ENCODE peak calls at places on chromosomes 11 and 22, in six cellular contexts. X is K562, R is SK-N-SH, B is HepG2, G is H1, A is GM12878. S is an unnamed sample.

GRCh38 chr11:30196400-30197206 is 34.2 kb upstream of the FSHB start:
- DNase-seq in X (peak), R (peak), B (peak), G (peak), A (no peak), S (peak)

GRCh38 chr11:128824199-128825049 is 42.7 kb downstream of the KCNJ1 start:
- DNase-seq in X (no peak), R (no peak), B (no peak), G (peak), A (no peak), S (no peak)

GRCh38 chr11:34512810-34513673 is 552 bp downstream of the ELF5 start:
- DNase-seq in X (peak), R (peak), B (peak), G (peak), A (peak), S (peak)

GRCh38 chr11:108561535-108561991 is 32.0 kb downstream of the EXPH5 start:
- DNase-seq in X (no peak), R (no peak), B (no peak), G (peak), A (no peak), S (no peak)

GRCh38 chr22:26848244-26848920 is 191.0 kb downstream of the MIAT start:
- DNase-seq in X (no peak), R (no peak), B (no peak), G (peak), A (no peak), S (no peak)

GRCh38 chr22:30806391-30806861 is 111.8 kb downstream of the OSBP2 start:
- DNase-seq in X (no peak), R (no peak), B (peak), G (peak), A (no peak), S (no peak)

GRCh38 chr22:38317237-38317994 is at the start of gene CSNK1E:
- DNase-seq in X (peak), R (peak), B (no peak), G (peak), A (no peak), S (peak)

GRCh38 chr11:9687736-9688494 is 24.0 kb downstream of the SWAP70 start:
- DNase-seq in X (no peak), R (no peak), B (no peak), G (no peak), A (no peak), S (no peak)

GRCh38 chr11:79160786-79161403 is 279.9 kb downstream of the TENM4 start:
- DNase-seq in X (no peak), R (no peak), B (no peak), G (no peak), A (no peak), S (no peak)

GRCh38 chr11:108886608-108887007 is 221.7 kb downstream of the DDX10 start:
- DNase-seq in X (no peak), R (no peak), B (no peak), G (no peak), A (no peak), S (no peak)

GRCh38 chr22:25202290-25202921 is 2.7 kb downstream of the CRYBB3 start:
- DNase-seq in X (peak), R (peak), B (peak), G (peak), A (peak), S (peak)

GRCh38 chr11:117498791-117499190 is 171.1 kb downstream of the CEP164 start:
- DNase-seq in X (no peak), R (no peak), B (no peak), G (no peak), A (no peak), S (no peak)

GRCh38 chr11:112292785-112293407 is 32.2 kb upstream of the PLET1 start:
- DNase-seq in X (no peak), R (no peak), B (no peak), G (no peak), A (no peak), S (peak)

GRCh38 chr11:125425601-125426000 is 70.5 kb downstream of the FEZ1 start:
- DNase-seq in X (no peak), R (no peak), B (no peak), G (no peak), A (no peak), S (no peak)

GRCh38 chr22:26313291-26313690 is 115.8 kb upstream of the ASPHD2 start:
- DNase-seq in X (no peak), R (no peak), B (no peak), G (no peak), A (no peak), S (no peak)

GRCh38 chr11:76599041-76600013 is 71.2 kb downstream of the LRRC32 start:
- DNase-seq in X (peak), R (peak), B (no peak), G (peak), A (no peak), S (no peak)

GRCh38 chr22:40107756-40108437 is 69.8 kb upstream of the TNRC6B start:
- DNase-seq in X (no peak), R (no peak), B (no peak), G (no peak), A (no peak), S (no peak)

GRCh38 chr11:84524422-84525051 is 1102.6 kb downstream of the DLG2 start:
- DNase-seq in X (no peak), R (peak), B (no peak), G (no peak), A (no peak), S (no peak)

GRCh38 chr22:44642096-44642644 is 59.8 kb upstream of the PRR5 start:
- DNase-seq in X (no peak), R (no peak), B (no peak), G (no peak), A (no peak), S (no peak)

GRCh38 chr11:125886997-125887372 is 483 bp upstream of the HYLS1 start:
- DNase-seq in X (no peak), R (no peak), B (no peak), G (no peak), A (no peak), S (no peak)

GRCh38 chr11:78622666-78623065 is 48.0 kb upstream of the NARS2 start:
- DNase-seq in X (no peak), R (no peak), B (no peak), G (no peak), A (no peak), S (no peak)

GRCh38 chr11:75450826-75451783 is 18.1 kb upstream of the KLHL35 start:
- DNase-seq in X (peak), R (peak), B (no peak), G (peak), A (no peak), S (peak)

GRCh38 chr11:34145073-34145472 is 39.6 kb downstream of the NAT10 start:
- DNase-seq in X (no peak), R (no peak), B (no peak), G (no peak), A (peak), S (no peak)

GRCh38 chr11:69054397-69055211 is 5.9 kb downstream of the TPCN2 start:
- DNase-seq in X (no peak), R (no peak), B (no peak), G (no peak), A (no peak), S (no peak)

GRCh38 chr11:45339754-45340519 is 53.8 kb upstream of the SYT13 start:
- DNase-seq in X (peak), R (peak), B (peak), G (peak), A (peak), S (peak)

GRCh38 chr11:61349189-61349751 is 12.4 kb downstream of the CYB561A3 start:
- DNase-seq in X (no peak), R (no peak), B (no peak), G (no peak), A (no peak), S (no peak)

GRCh38 chr11:131924001-131924400 is 553.6 kb downstream of the NTM start:
- DNase-seq in X (no peak), R (no peak), B (no peak), G (no peak), A (peak), S (no peak)

GRCh38 chr11:114060402-114061052 is 1.0 kb downstream of the ZBTB16 start:
- DNase-seq in X (peak), R (peak), B (no peak), G (peak), A (no peak), S (peak)

GRCh38 chr22:42375982-42376381 is 56.2 kb downstream of the NFAM1 start:
- DNase-seq in X (peak), R (no peak), B (no peak), G (no peak), A (no peak), S (no peak)

GRCh38 chr11:68146704-68147474 is 25.7 kb upstream of the CHKA start:
- DNase-seq in X (peak), R (peak), B (peak), G (no peak), A (no peak), S (peak)

GRCh38 chr11:78156081-78156844 is 16.8 kb upstream of the ALG8 start:
- DNase-seq in X (no peak), R (no peak), B (peak), G (no peak), A (no peak), S (no peak)

GRCh38 chr11:21814169-21814568 is 378.7 kb upstream of the ANO5 start:
- DNase-seq in X (no peak), R (no peak), B (peak), G (no peak), A (no peak), S (no peak)

GRCh38 chr11:33663121-33663520 is 37.5 kb downstream of the C11orf91 start:
- DNase-seq in X (no peak), R (no peak), B (no peak), G (no peak), A (no peak), S (no peak)

GRCh38 chr11:120558754-120559431 is 47.3 kb downstream of the GRIK4 start:
- DNase-seq in X (no peak), R (peak), B (no peak), G (no peak), A (no peak), S (no peak)

GRCh38 chr22:48851933-48852549 is 975.6 kb downstream of the BRD1 start:
- DNase-seq in X (no peak), R (no peak), B (peak), G (no peak), A (no peak), S (no peak)

GRCh38 chr22:48849963-48850657 is 977.6 kb downstream of the BRD1 start:
- DNase-seq in X (no peak), R (no peak), B (no peak), G (no peak), A (no peak), S (no peak)

GRCh38 chr22:48849513-48849912 is 978.2 kb downstream of the BRD1 start:
- DNase-seq in X (no peak), R (no peak), B (no peak), G (no peak), A (no peak), S (no peak)

GRCh38 chr22:48853627-48854240 is 973.9 kb downstream of the BRD1 start:
- DNase-seq in X (no peak), R (no peak), B (no peak), G (no peak), A (no peak), S (no peak)

GRCh38 chr22:48850658-48851287 is 976.9 kb downstream of the BRD1 start:
- DNase-seq in X (no peak), R (no peak), B (no peak), G (no peak), A (no peak), S (no peak)
- TF ChIP-seq POLR2AphosphoS5 in X (no peak), R (no peak), B (no peak), G (no peak), A (no peak), S (no peak)

DNA sequence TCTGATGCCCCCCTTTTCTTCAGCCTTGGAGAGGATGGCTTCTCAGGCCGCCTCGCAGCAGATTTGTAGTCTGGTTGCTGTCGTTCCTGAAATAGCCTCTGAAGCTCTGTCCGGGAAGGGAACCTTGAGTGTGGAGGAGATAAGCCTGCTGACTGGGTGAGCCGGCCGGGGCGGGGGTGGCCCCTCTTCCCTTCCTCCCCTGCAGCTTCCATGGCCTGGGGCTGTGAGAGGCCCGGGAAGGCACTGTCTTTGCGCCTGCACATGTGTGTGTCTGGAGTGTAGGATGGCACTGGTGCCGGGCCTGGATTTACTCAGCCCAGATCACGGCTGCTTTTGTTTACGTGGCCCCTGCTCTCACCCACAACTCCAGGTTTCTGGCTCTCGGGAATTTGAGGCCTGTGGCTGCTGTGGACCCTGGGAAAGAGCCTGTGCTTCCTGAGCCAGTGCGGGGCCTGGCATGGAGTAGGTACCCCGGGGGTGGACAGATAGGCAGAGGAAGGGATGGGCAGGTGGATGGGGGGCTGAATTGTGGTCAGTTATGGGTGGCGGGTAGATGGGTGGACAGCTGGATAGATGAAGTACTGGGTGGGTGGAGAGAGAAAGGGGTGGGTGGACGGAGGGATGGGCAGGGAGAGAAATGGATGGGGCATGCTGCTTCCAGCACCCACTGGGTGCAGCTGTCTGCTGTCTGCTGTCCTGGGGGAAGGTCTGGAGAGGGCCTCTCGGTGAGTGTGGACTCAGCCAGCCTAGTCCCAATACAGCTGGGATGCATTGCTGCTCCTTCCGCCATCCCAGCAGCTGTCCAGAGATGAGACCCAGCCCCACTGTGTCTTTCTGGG is 16.7 kb downstream of the KCNQ1 start:
- DNase-seq in X (peak), R (peak), B (no peak), G (no peak), A (no peak), S (no peak)
- H3K27ac ChIP-seq in X (no peak), R (no peak), B (no peak), G (no peak), A (no peak), S (no peak)

DNA sequence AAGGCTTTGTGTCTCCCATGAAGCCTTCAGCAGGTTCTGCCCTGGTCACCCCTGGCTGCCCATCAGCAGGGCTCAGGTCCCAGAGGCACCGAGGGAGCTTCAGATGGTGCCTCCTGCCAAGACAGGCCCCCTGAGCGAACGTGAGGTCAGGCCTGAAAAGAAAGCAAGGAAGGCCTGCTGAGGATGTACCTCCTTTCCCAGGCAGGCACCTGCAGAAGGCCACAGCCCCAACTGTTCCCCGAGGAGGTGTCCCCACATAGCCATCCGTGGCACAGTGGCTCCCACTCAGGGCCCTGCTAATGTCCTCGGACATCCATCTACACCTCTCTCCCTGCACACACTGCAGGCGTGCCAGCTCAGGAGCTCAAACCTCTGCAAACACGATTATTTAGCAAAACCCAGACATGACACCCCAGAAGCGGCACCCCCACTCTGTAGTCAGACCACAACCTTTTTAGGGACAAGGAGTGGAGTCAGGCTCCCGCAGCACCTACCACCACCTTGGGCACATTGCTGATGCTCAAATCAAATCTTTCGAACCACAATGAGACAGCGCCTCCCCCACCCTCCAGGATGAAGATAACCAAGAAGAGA is 36.9 kb downstream of the SHANK2 start:
- DNase-seq in X (no peak), R (no peak), B (no peak), G (no peak), A (no peak), S (no peak)
- TF ChIP-seq GABPA in X (no peak), R (no peak), B (no peak), G (no peak), A (no peak), S (no peak)

DNA sequence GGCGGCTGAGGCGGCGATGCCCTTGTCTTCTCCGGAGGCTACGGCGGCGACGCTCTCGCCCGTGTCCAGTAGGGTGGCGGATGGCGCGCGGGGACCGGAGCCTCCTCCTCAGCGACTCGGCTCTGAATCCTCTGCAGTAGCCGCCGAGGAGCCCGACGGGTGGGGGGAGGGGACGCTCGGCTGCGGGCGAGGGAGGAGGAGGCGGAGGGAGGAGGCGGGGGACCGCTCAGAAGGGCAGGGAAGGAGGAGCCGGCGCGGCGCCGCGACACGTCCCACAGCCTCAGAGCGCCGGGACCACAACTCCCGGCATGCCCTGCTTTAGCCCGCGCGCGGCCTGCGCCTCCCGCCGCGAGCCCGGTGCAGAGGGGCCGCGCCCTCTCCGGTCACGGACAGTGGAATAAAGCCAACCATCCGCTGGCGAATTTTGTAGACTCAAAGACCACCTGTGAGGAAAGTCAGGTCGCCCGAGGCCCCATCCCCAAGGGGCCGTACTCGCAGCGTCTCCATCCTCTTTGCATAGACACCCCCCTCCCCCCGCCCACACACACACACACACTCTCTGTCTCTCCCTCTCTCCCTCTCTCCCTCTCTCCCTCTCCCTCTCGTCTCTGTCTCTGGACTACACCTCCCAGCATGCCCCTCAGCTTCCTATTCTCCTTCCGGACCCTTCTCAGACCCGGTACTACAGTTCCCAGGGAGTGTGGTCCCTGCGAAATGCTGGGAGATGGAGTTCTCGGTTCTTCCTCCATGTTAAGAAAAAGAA is at the start of gene FAM168A:
- DNase-seq in X (peak), R (peak), B (peak), G (peak), A (peak), S (peak)
- TF ChIP-seq POLR2AphosphoS5 in X (peak), R (peak), B (peak), G (no peak), A (peak), S (peak)

GRCh38 chr11:46693597-46694012 is 6.8 kb downstream of the ARHGAP1 start:
- DNase-seq in X (no peak), R (no peak), B (no peak), G (no peak), A (no peak), S (no peak)

GRCh38 chr11:46696212-46696558 is 4.2 kb downstream of the ARHGAP1 start:
- DNase-seq in X (no peak), R (no peak), B (no peak), G (no peak), A (no peak), S (no peak)

GRCh38 chr11:46694095-46694494 is 6.3 kb downstream of the ARHGAP1 start:
- DNase-seq in X (no peak), R (no peak), B (no peak), G (no peak), A (no peak), S (no peak)

GRCh38 chr11:46695345-46696211 is 4.8 kb downstream of the ARHGAP1 start:
- DNase-seq in X (no peak), R (no peak), B (peak), G (no peak), A (no peak), S (no peak)

DNA sequence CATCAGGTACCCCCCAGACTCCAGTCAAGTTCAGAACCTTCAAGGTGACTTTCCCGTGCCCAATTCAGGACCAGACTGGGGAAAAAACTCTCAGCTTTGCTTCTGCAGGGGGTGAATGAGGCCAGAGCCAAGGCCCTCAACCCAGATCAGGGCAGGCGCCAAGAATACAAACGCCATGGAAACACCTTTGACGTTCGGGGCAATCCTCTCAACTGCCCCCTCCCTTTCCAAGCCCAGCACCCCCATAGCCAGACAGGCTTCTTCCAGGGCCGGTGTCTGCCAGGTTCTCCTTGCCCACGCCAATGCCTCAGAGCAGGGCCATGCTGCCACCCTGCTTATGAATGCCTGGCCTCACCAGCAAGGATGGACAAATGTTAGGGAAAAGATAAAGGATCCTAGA is 5.8 kb downstream of the ARHGAP1 start:
- DNase-seq in X (no peak), R (no peak), B (no peak), G (no peak), A (no peak), S (no peak)
- H3K27ac ChIP-seq in X (peak), R (no peak), B (peak), G (no peak), A (no peak), S (no peak)